ENCODE peak calls at places on chromosomes 11 and 22, in five cellular contexts. Y is astrocyte; V is keratinocyte; I is thoracic aorta; J is CD8-positive, alpha-beta T cell. D is an unnamed sample.

GRCh38 chr11:790721-791564 is 1.1 kb upstream of the CEND1 start:
- DNase-seq in Y (no peak), V (no peak), I (no peak), J (no peak), D (no peak)

GRCh38 chr11:112113539-112114457 is 27.1 kb downstream of the SDHD start:
- DNase-seq in Y (peak; percentile 61), V (peak; percentile 55), I (no peak), J (no peak), D (no peak)

GRCh38 chr11:1126935-1127663 is 30.7 kb upstream of the MUC5AC start:
- DNase-seq in Y (no peak), V (no peak), I (no peak), J (peak; percentile 43), D (no peak)

GRCh38 chr22:24310969-24311368 is 40.3 kb downstream of the SPECC1L start:
- DNase-seq in Y (no peak), V (no peak), I (no peak), J (no peak), D (no peak)

GRCh38 chr11:58647141-58647699 is 24.8 kb downstream of the CNTF start:
- DNase-seq in Y (no peak), V (no peak), I (no peak), J (no peak), D (no peak)

GRCh38 chr11:120564573-120565301 is 53.2 kb downstream of the GRIK4 start:
- DNase-seq in Y (peak; percentile 68), V (no peak), I (no peak), J (no peak), D (no peak)

GRCh38 chr11:111438846-111439520 is 59.9 kb upstream of the POU2AF1 start:
- DNase-seq in Y (no peak), V (no peak), I (no peak), J (no peak), D (no peak)

GRCh38 chr11:125301301-125301700 is 136.8 kb downstream of the PKNOX2 start:
- DNase-seq in Y (no peak), V (no peak), I (no peak), J (no peak), D (no peak)

GRCh38 chr11:58567889-58568512 is 7.7 kb downstream of the LPXN start:
- DNase-seq in Y (peak; percentile 32), V (no peak), I (no peak), J (peak; percentile 84), D (no peak)

GRCh38 chr22:37569009-37569920 is 9.0 kb downstream of the CDC42EP1 start:
- DNase-seq in Y (no peak), V (no peak), I (no peak), J (no peak), D (no peak)

GRCh38 chr11:30553521-30554110 is 32.5 kb downstream of the MPPED2 start:
- DNase-seq in Y (no peak), V (no peak), I (no peak), J (no peak), D (no peak)

GRCh38 chr11:69440876-69441275 is 40.6 kb upstream of the LINC01488 start:
- DNase-seq in Y (no peak), V (no peak), I (no peak), J (no peak), D (no peak)

GRCh38 chr11:940496-941135 is 14.9 kb downstream of the AP2A2 start:
- DNase-seq in Y (no peak), V (no peak), I (no peak), J (no peak), D (no peak)

GRCh38 chr11:86638673-86639072 is 33.7 kb downstream of the ME3 start:
- DNase-seq in Y (no peak), V (no peak), I (no peak), J (no peak), D (no peak)

GRCh38 chr11:110479445-110480101 is 49.8 kb downstream of the FDX1 start:
- DNase-seq in Y (peak; percentile 81), V (no peak), I (no peak), J (no peak), D (peak; percentile 18)

GRCh38 chr11:12995211-12995610 is 13.9 kb upstream of the RASSF10 start:
- DNase-seq in Y (peak; percentile 78), V (no peak), I (no peak), J (no peak), D (no peak)

GRCh38 chr11:16713594-16713993 is 24.9 kb upstream of the C11orf58 start:
- DNase-seq in Y (no peak), V (no peak), I (no peak), J (no peak), D (no peak)

GRCh38 chr22:37210041-37210803 is 2.1 kb downstream of the SSTR3 start:
- DNase-seq in Y (no peak), V (no peak), I (no peak), J (peak; percentile 48), D (no peak)

GRCh38 chr11:42770444-42771065 is 541.2 kb upstream of the API5 start:
- DNase-seq in Y (no peak), V (peak; percentile 4), I (no peak), J (no peak), D (no peak)

GRCh38 chr11:108093128-108093904 is 28.1 kb upstream of the ACAT1 start:
- DNase-seq in Y (no peak), V (no peak), I (no peak), J (no peak), D (no peak)

GRCh38 chr22:31637375-31637937 is 24.6 kb downstream of the PISD start:
- DNase-seq in Y (no peak), V (no peak), I (no peak), J (no peak), D (no peak)

GRCh38 chr11:57480409-57481137 is 20.2 kb downstream of the RTN4RL2 start:
- DNase-seq in Y (no peak), V (no peak), I (no peak), J (peak; percentile 74), D (no peak)

GRCh38 chr11:111454561-111455192 is 57.5 kb downstream of the BTG4 start:
- DNase-seq in Y (peak; percentile 34), V (peak; percentile 66), I (no peak), J (peak; percentile 61), D (no peak)

GRCh38 chr22:20237480-20238440 is 30.4 kb downstream of the RTN4R start:
- DNase-seq in Y (no peak), V (no peak), I (no peak), J (peak; percentile 78), D (no peak)

GRCh38 chr11:18144243-18144642 is 11.9 kb downstream of the MRGPRX3 start:
- DNase-seq in Y (no peak), V (peak; percentile 86), I (no peak), J (no peak), D (no peak)

GRCh38 chr11:35917676-35918075 is 26.2 kb upstream of the LDLRAD3 start:
- DNase-seq in Y (no peak), V (no peak), I (no peak), J (no peak), D (no peak)

GRCh38 chr11:65496304-65497140 is 2.3 kb upstream of the MALAT1 start:
- DNase-seq in Y (no peak), V (no peak), I (no peak), J (peak; percentile 67), D (no peak)

GRCh38 chr22:43205261-43205691 is 18.3 kb upstream of the TTLL12 start:
- DNase-seq in Y (no peak), V (no peak), I (no peak), J (no peak), D (no peak)

GRCh38 chr11:58027341-58027740 is 3.4 kb upstream of the OR6Q1 start:
- DNase-seq in Y (peak; percentile 42), V (no peak), I (no peak), J (no peak), D (peak; percentile 27)

GRCh38 chr11:7050191-7050590 is 29.9 kb downstream of the NLRP14 start:
- DNase-seq in Y (no peak), V (no peak), I (no peak), J (no peak), D (no peak)

GRCh38 chr11:73380321-73380720 is 4.1 kb downstream of the RELT start:
- DNase-seq in Y (no peak), V (no peak), I (no peak), J (no peak), D (no peak)
- H3K4me3 ChIP-seq in Y (no peak overlapping the region), V (no peak overlapping the region), I (no peak overlapping the region), J (no peak overlapping the region), D (no peak overlapping the region)

DNA sequence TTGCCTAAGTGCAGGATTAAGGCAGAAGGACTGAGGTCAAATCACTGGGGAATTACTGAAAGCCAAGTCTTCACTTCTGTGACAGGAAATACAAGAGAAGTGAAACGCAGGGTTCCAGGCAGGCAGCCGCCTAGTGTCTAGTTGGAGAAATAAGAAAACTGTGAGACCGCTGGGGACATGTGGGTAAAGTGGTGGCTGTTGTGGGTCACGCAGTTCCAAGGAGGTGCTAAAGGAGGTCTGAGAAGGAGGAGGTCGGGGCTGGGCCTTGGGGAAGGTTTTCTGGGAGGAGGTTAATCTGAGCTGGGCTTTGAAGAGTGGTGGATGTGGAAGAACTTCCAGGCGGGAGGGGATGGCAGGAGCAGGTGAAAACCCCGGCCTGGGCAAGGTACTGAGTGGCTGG is 11.2 kb downstream of the MCM5 start:
- DNase-seq in Y (no peak), V (no peak), I (no peak), J (no peak), D (no peak)
- H3K36me3 ChIP-seq in Y (peaks cover 14% of the 10 kb centered on the region), V (peaks cover 10% of the 10 kb centered on the region), I (peaks cover 30% of the 10 kb centered on the region), J (peaks cover 68% of the 10 kb centered on the region), D (peaks cover 11% of the 10 kb centered on the region)

GRCh38 chr11:122232985-122233384 is 117.0 kb upstream of the BLID start:
- DNase-seq in Y (no peak), V (no peak), I (no peak), J (no peak), D (no peak)

GRCh38 chr11:122226810-122227379 is 110.9 kb upstream of the BLID start:
- DNase-seq in Y (peak; percentile 84), V (no peak), I (no peak), J (no peak), D (no peak)

GRCh38 chr11:122229078-122229477 is 113.1 kb upstream of the BLID start:
- DNase-seq in Y (peak; percentile 76), V (no peak), I (no peak), J (no peak), D (peak; percentile 64)

GRCh38 chr11:122230387-122230760 is 114.4 kb upstream of the BLID start:
- DNase-seq in Y (peak; percentile 61), V (no peak), I (no peak), J (no peak), D (no peak)

GRCh38 chr11:122229611-122230386 is 113.8 kb upstream of the BLID start:
- DNase-seq in Y (peak; percentile 44), V (no peak), I (no peak), J (no peak), D (no peak)
- H3K4me3 ChIP-seq in Y (no peak overlapping the region), V (no peak overlapping the region), I (no peak overlapping the region), J (no peak overlapping the region), D (no peak overlapping the region)

DNA sequence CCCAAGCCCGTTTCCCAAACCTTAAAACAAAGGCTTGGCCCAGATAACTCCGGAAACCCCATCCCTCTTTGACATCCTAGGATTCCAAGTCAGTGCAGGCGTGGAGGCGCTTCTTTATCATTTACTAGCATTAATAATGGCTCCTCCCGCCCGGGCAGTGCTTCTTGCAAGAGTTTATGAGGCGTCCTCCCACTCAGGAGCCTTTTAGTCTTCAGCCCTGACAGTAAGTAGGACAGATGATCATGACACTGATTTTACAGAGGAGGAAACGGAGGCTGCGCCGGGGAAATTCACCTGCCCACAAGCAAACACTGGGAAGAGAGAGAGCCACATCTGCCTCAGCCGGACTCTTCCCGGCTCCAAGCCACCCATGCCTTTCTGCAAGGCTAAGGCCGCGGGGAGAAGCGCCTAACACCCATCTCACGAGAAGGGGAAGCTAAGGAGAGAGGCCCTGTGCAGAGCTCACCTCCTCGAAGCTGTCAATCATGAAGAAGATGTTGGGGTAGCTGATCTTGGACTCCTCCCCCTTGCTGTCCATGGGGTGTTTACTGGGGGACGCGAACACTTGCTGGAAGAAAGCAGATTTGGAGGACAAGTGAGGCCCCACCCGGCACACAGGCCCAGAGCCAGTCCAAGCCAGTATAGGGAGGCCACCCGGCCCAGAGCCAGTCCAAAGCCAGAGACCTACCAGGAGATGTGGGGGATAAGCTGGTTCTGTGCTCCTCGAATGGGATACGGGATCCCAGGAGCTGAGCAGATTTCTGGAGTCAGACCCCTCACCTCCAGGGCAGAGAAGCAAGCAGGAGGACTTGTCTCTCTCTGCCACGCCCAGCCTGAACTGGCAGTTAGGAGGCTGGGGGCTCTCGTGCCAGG is 35.7 kb downstream of the KIAA0930 start:
- DNase-seq in Y (no peak), V (no peak), I (no peak), J (no peak), D (no peak)
- H3K36me3 ChIP-seq in Y (no peaks in the 10 kb centered on the region), V (peaks cover 46% of the 10 kb centered on the region), I (peaks cover 37% of the 10 kb centered on the region), J (no peaks in the 10 kb centered on the region), D (peaks cover 33% of the 10 kb centered on the region)

D was measured in BJ.